ENCODE peak calls at places on chromosomes 4 and X, in seven cellular contexts. One of them, this sample, is unnamed.

GRCh38 chr4:170339522-170339921 is 249.8 kb upstream of the AADAT start:
- DNase-seq in HFF-Myc: no peak
- DNase-seq in AG09319: no peak
- DNase-seq in activated CD8-positive, alpha-beta memory T cell treated with anti-CD3 and anti-CD28 coated beads for 48 hours: no peak
- DNase-seq in OCI-LY7: no peak
- DNase-seq in SK-N-SH: no peak
- DNase-seq in hypothalamus: no peak
- DNase-seq in this sample: no peak

GRCh38 chr4:80568891-80569290 is 233.4 kb downstream of the CFAP299 start:
- DNase-seq in OCI-LY7: no peak
- DNase-seq in hypothalamus: no peak
- DNase-seq in SK-N-SH: no peak
- DNase-seq in activated CD8-positive, alpha-beta memory T cell treated with anti-CD3 and anti-CD28 coated beads for 48 hours: no peak
- DNase-seq in HFF-Myc: no peak
- DNase-seq in AG09319: no peak
- DNase-seq in this sample: no peak

GRCh38 chr4:21888195-21888976 is 60.2 kb downstream of the KCNIP4 start:
- DNase-seq in SK-N-SH: no peak
- DNase-seq in AG09319: peak
- DNase-seq in OCI-LY7: no peak
- DNase-seq in activated CD8-positive, alpha-beta memory T cell treated with anti-CD3 and anti-CD28 coated beads for 48 hours: no peak
- DNase-seq in HFF-Myc: peak
- DNase-seq in hypothalamus: no peak
- DNase-seq in this sample: no peak

GRCh38 chrX:39445336-39445735 is 644.1 kb downstream of the MID1IP1 start:
- DNase-seq in HFF-Myc: no peak
- DNase-seq in SK-N-SH: no peak
- DNase-seq in OCI-LY7: peak
- DNase-seq in activated CD8-positive, alpha-beta memory T cell treated with anti-CD3 and anti-CD28 coated beads for 48 hours: no peak
- DNase-seq in AG09319: no peak
- DNase-seq in hypothalamus: no peak
- DNase-seq in this sample: peak

GRCh38 chr4:177546745-177547144 is 104.5 kb upstream of the AGA start:
- DNase-seq in AG09319: no peak
- DNase-seq in HFF-Myc: no peak
- DNase-seq in activated CD8-positive, alpha-beta memory T cell treated with anti-CD3 and anti-CD28 coated beads for 48 hours: no peak
- DNase-seq in hypothalamus: no peak
- DNase-seq in SK-N-SH: no peak
- DNase-seq in OCI-LY7: no peak
- DNase-seq in this sample: no peak

GRCh38 chr4:140645614-140646412 is 77.1 kb upstream of the UCP1 start:
- DNase-seq in hypothalamus: no peak
- DNase-seq in activated CD8-positive, alpha-beta memory T cell treated with anti-CD3 and anti-CD28 coated beads for 48 hours: no peak
- DNase-seq in OCI-LY7: no peak
- DNase-seq in SK-N-SH: no peak
- DNase-seq in AG09319: no peak
- DNase-seq in HFF-Myc: no peak
- DNase-seq in this sample: peak

GRCh38 chrX:84796321-84796720 is 207.4 kb upstream of the APOOL start:
- DNase-seq in activated CD8-positive, alpha-beta memory T cell treated with anti-CD3 and anti-CD28 coated beads for 48 hours: no peak
- DNase-seq in OCI-LY7: no peak
- DNase-seq in AG09319: no peak
- DNase-seq in hypothalamus: no peak
- DNase-seq in HFF-Myc: no peak
- DNase-seq in SK-N-SH: no peak
- DNase-seq in this sample: no peak

GRCh38 chr4:91113130-91113706 is 986.0 kb downstream of the CCSER1 start:
- DNase-seq in HFF-Myc: no peak
- DNase-seq in OCI-LY7: peak
- DNase-seq in SK-N-SH: peak
- DNase-seq in hypothalamus: no peak
- DNase-seq in AG09319: no peak
- DNase-seq in activated CD8-positive, alpha-beta memory T cell treated with anti-CD3 and anti-CD28 coated beads for 48 hours: no peak
- DNase-seq in this sample: peak

GRCh38 chr4:114378306-114378903 is 220.2 kb upstream of the UGT8 start:
- DNase-seq in AG09319: no peak
- DNase-seq in SK-N-SH: peak
- DNase-seq in OCI-LY7: no peak
- DNase-seq in HFF-Myc: peak
- DNase-seq in hypothalamus: no peak
- DNase-seq in activated CD8-positive, alpha-beta memory T cell treated with anti-CD3 and anti-CD28 coated beads for 48 hours: no peak
- DNase-seq in this sample: no peak

GRCh38 chr4:94603170-94603747 is 151.5 kb downstream of the PDLIM5 start:
- DNase-seq in OCI-LY7: no peak
- DNase-seq in HFF-Myc: peak
- DNase-seq in SK-N-SH: no peak
- DNase-seq in activated CD8-positive, alpha-beta memory T cell treated with anti-CD3 and anti-CD28 coated beads for 48 hours: no peak
- DNase-seq in hypothalamus: no peak
- DNase-seq in AG09319: no peak
- DNase-seq in this sample: no peak

GRCh38 chr4:104123021-104123420 is 371.7 kb downstream of the CXXC4 start:
- DNase-seq in hypothalamus: no peak
- DNase-seq in activated CD8-positive, alpha-beta memory T cell treated with anti-CD3 and anti-CD28 coated beads for 48 hours: no peak
- DNase-seq in HFF-Myc: no peak
- DNase-seq in SK-N-SH: no peak
- DNase-seq in AG09319: no peak
- DNase-seq in OCI-LY7: no peak
- DNase-seq in this sample: no peak

GRCh38 chr4:53196195-53196641 is 169.6 kb downstream of the SCFD2 start:
- DNase-seq in hypothalamus: no peak
- DNase-seq in SK-N-SH: peak
- DNase-seq in AG09319: no peak
- DNase-seq in activated CD8-positive, alpha-beta memory T cell treated with anti-CD3 and anti-CD28 coated beads for 48 hours: no peak
- DNase-seq in HFF-Myc: peak
- DNase-seq in OCI-LY7: no peak
- DNase-seq in this sample: no peak

This sample was measured in NCI-H1092.